ENCODE peak calls at places on chromosome 3, in four cellular contexts. U is mammary epithelial cell, Q is transverse colon, Y is fibroblast of lung. E is an unnamed sample.

GRCh38 chr3:141237701-141238521 is 6.3 kb downstream of the PXYLP1 start:
- DNase-seq in Q (no peak), U (no peak), Y (no peak), E (peak; percentile 89)

GRCh38 chr3:141414141-141414689 is 45.9 kb downstream of the ZBTB38 start:
- DNase-seq in Q (no peak), U (no peak), Y (no peak), E (no peak)

GRCh38 chr3:69748503-69748902 is 9.2 kb downstream of the MITF start:
- DNase-seq in U (no peak), Y (no peak), Q (no peak), E (no peak)

GRCh38 chr3:46027736-46028397 is 584 bp upstream of the XCR1 start:
- DNase-seq in Y (no peak), Q (no peak), U (no peak), E (no peak)

GRCh38 chr3:8864570-8865350 is 95.3 kb upstream of the OXTR start:
- DNase-seq in U (no peak), Q (no peak), Y (no peak), E (no peak)

GRCh38 chr3:69085543-69086132 is 901 bp downstream of the ARL6IP5 start:
- DNase-seq in U (peak; percentile 30), Q (peak; percentile 30), Y (peak; percentile 54), E (peak; percentile 49)

GRCh38 chr3:183369117-183369516 is 59.3 kb downstream of the MCF2L2 start:
- DNase-seq in Y (no peak), U (no peak), Q (no peak), E (no peak)

GRCh38 chr3:112675349-112675748 is 34.4 kb upstream of the CCDC80 start:
- DNase-seq in U (no peak), Y (no peak), Q (no peak), E (no peak)

GRCh38 chr3:187922704-187923393 is 177.6 kb upstream of the BCL6 start:
- DNase-seq in Q (no peak), U (peak; percentile 46), Y (peak; percentile 38), E (no peak)

GRCh38 chr3:126179825-126180476 is 435 bp downstream of the ALDH1L1 start:
- DNase-seq in U (no peak), Y (peak; percentile 18), Q (peak; percentile 26), E (no peak)

GRCh38 chr3:98449606-98450193 is 13.3 kb upstream of the OR5K1 start:
- DNase-seq in Q (no peak), Y (no peak), U (no peak), E (no peak)
- TF ChIP-seq CTCF in Q (no peak), Y (no peak), U (no peak), E (no peak)

DNA sequence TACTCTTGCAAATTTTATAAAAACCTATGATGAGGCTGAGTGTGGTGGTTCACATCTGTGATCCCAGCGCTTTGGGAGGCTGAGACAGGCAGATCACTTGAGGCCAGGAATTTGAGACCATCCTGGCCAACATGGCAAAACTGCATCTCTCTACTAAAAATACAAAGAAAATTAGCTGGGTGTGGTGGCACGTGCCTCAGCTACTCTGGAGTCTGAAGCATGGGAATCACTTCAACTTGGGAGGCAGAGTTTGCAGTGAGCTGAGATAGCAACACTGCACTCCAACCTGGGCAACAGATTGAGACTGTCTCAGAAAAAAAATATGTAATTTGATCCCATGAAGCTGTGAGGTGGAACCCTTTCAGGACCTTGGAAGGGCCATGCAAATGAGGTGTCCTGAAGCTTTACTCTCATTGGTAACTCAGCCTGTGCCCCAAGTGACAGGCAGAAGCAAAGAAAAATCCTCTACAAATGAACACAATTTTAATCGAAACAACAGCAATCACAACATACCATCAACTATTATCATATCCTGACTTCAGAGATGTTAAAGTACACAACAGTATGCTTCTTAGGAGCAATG is 84.6 kb upstream of the CDV3 start:
- DNase-seq in Q (no peak), Y (peak; percentile 52), U (peak; percentile 58), E (no peak)
- H3K27ac ChIP-seq in Q (no peak overlapping the region), Y (no peak overlapping the region), U (no peak overlapping the region), E (no peak overlapping the region)

DNA sequence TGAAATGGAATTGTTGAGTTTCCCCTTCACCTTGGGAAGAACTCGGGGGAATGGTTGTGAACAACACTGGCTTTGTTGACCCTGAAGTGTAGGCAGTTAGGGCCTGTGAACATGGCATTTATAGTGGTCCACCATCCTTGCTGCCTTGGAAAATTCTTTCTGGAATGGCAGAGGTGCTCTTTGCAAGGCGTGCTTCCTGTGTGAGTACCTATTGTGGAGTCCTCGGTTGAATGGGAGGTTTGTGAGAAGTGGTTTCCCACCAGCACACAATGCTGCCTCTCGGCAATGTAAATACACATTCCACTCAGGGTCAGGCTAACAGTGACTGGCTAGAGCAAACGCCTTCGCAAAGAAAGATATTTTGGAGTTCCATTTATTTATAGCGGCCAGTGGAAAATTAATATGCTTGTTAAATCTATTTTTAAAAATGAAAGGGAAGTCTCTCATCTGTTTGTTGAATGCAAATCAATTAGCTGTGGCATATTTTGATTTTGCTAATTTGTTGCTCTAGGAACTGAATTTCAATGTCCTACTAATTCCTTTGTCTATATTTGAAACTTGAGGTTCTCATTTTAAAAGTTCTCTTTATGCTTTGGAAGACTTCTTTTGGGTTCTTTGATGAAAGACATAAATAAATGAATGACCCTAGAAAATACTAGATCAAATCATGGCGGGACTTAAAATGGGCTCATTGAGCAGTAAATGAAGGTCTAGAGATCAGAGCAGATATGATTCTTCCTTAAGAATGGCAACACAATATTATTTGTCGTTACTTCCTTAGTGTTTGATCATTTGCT is 59.5 kb downstream of the FNDC3B start:
- DNase-seq in Y (no peak), U (peak; percentile 44), Q (no peak), E (no peak)
- H3K4me1 ChIP-seq in Y (peaks cover 9% of the 10 kb centered on the region), U (peaks cover 45% of the 10 kb centered on the region), Q (peaks cover 27% of the 10 kb centered on the region), E (peaks cover 91% of the 10 kb centered on the region)

GRCh38 chr3:148077951-148078350 is 619.8 kb upstream of the AGTR1 start:
- DNase-seq in U (no peak), Y (no peak), Q (no peak), E (no peak)

GRCh38 chr3:148074057-148074456 is 623.6 kb upstream of the AGTR1 start:
- DNase-seq in Y (no peak), Q (no peak), U (no peak), E (no peak)

GRCh38 chr3:148077318-148077923 is 620.3 kb upstream of the AGTR1 start:
- DNase-seq in Y (peak; percentile 53), Q (no peak), U (peak; percentile 21), E (no peak)

GRCh38 chr3:148074916-148075315 is 622.8 kb upstream of the AGTR1 start:
- DNase-seq in Q (no peak), Y (no peak), U (no peak), E (no peak)

GRCh38 chr3:148075829-148076716 is 621.6 kb upstream of the AGTR1 start:
- DNase-seq in U (peak; percentile 33), Y (peak; percentile 77), Q (no peak), E (no peak)
- TF ChIP-seq CTCF in U (peak; percentile 81), Y (peak; percentile 93), Q (peak; percentile 26), E (peak; percentile 53)

GRCh38 chr3:11373645-11374044 is 101.4 kb downstream of the ATG7 start:
- DNase-seq in Q (no peak), Y (no peak), U (no peak), E (no peak)

GRCh38 chr3:11370134-11370533 is 97.9 kb downstream of the ATG7 start:
- DNase-seq in Q (no peak), U (no peak), Y (peak; percentile 38), E (no peak)

GRCh38 chr3:11373235-11373634 is 101.0 kb downstream of the ATG7 start:
- DNase-seq in U (no peak), Y (no peak), Q (no peak), E (no peak)

GRCh38 chr3:11370961-11371360 is 98.8 kb downstream of the ATG7 start:
- DNase-seq in U (no peak), Y (no peak), Q (no peak), E (no peak)

DNA sequence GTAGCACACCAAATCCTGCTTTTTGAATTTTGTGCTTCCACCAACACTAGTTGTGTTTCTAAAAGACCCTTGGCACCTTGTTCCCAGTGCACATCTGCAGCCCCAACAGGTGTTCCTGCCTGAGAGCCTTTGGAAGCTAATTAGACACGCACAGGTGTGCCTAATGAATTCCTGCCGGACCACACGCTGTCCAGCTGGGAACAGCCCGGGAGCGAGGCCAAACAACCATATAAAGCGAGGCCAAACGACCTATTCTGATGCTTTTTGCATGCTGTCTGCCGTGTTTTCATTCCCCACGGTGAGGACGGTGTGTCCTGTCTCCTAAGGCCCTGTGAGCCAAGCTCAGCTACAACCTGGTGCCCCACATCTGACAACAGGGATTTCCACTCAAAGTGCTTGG is 99.6 kb downstream of the ATG7 start:
- DNase-seq in Q (no peak), U (no peak), Y (no peak), E (no peak)
- H3K27ac ChIP-seq in Q (no peak overlapping the region), U (no peak overlapping the region), Y (no peak overlapping the region), E (no peak overlapping the region)

DNA sequence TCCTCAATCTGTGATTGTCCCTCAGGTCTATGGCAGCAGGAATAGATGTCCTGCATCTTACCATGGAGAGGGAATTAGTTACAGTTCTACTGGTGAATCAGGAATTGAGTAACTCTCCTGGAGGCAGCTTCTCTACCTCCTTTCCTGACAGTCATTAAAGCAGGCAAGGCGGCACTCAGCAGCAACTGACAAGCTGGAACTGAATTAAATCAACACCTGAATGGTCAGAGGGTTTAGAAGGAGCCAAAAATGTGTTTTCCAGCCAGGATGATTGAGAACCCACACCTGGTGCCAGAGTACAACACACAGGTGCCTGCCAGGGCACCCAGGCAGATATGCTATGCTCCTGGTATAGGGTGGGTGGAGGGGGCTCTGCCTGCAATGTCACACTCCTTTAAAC is 43.1 kb upstream of the TIPARP start:
- DNase-seq in Y (no peak), U (peak; percentile 64), Q (no peak), E (no peak)
- H3K4me1 ChIP-seq in Y (peaks cover 2% of the 10 kb centered on the region), U (peaks cover 45% of the 10 kb centered on the region), Q (no peaks in the 10 kb centered on the region), E (peaks cover 22% of the 10 kb centered on the region)

DNA sequence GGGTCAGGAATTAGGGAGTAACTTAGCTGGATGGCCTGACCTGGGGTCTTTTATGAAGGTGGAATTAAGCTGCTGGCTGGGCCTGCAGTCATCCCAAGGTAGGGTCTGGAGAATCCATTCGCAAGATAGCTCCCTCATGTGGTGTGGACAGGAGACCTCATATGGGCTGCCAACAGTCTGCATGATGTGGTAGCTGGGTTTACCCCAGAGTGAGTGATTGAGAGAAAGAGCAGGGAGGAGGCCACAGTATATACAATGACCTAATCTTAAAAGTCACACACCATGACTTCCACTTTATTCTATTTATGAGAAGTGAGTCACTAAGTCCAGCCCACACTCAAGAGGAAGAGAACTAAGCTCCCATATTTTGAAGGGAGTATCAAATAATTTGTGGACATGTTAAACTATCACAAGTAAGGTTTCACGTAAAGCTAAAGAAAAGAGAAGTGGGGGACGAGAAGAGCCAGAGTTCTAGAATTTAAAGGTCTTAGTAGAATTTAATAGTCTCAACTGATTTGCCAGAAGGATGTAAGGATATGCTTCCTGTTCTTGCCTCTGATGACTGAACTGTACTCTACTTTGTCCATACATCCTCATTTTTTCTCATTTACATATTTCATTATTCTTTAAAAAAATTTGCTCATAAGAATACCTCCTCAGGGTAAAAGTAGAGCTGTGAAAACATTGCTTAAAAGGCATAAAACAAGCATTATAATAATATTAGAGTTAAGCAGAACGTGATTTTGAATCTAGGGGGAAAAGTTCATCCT is 184.4 kb downstream of the PEX5L start:
- DNase-seq in Y (peak; percentile 76), U (peak; percentile 46), Q (no peak), E (no peak)
- TF ChIP-seq CTCF in Y (peak; percentile 30), U (peak; percentile 6), Q (no peak), E (no peak)

E was measured in lower lobe of right lung.